ENCODE peak calls at places on chromosome 5, in eight cellular contexts. E is epithelial cell of esophagus, I is progenitor cell of endocrine pancreas, Q is Calu3, J is astrocyte of the spinal cord, O is GM20000, S is AG04450, X is nephron progenitor cell. N is an unnamed sample.

GRCh38 chr5:181086410-181087229 is 44.3 kb downstream of the OR2V1 start:
- DNase-seq in E (no peak), I (no peak), Q (no peak), J (no peak), O (no peak), S (no peak), X (no peak), N (no peak)

GRCh38 chr5:6169660-6170059 is 208.7 kb downstream of the MED10 start:
- DNase-seq in E (no peak), I (no peak), Q (no peak), J (no peak), O (no peak), S (no peak), X (no peak), N (no peak)

GRCh38 chr5:61450880-61451279 is 118.8 kb downstream of the ZSWIM6 start:
- DNase-seq in E (peak), I (no peak), Q (no peak), J (peak), O (no peak), S (no peak), X (no peak), N (no peak)

GRCh38 chr5:91382530-91383026 is 539 bp downstream of the ARRDC3 start:
- DNase-seq in E (peak), I (no peak), Q (peak), J (peak), O (no peak), S (no peak), X (no peak), N (no peak)

GRCh38 chr5:152246401-152246800 is 158.7 kb downstream of the NMUR2 start:
- DNase-seq in E (peak), I (peak), Q (peak), J (peak), O (no peak), S (no peak), X (peak), N (no peak)

GRCh38 chr5:112787261-112787660 is 49.6 kb downstream of the APC start:
- DNase-seq in E (peak), I (no peak), Q (no peak), J (no peak), O (no peak), S (no peak), X (no peak), N (no peak)

GRCh38 chr5:169063269-169063919 is 237.5 kb downstream of the SLIT3 start:
- DNase-seq in E (no peak), I (no peak), Q (no peak), J (no peak), O (no peak), S (no peak), X (no peak), N (no peak)

GRCh38 chr5:34535433-34535832 is 120.7 kb upstream of the RAI14 start:
- DNase-seq in E (no peak), I (no peak), Q (no peak), J (no peak), O (no peak), S (no peak), X (no peak), N (no peak)

GRCh38 chr5:88664630-88665029 is 218.4 kb downstream of the MEF2C start:
- DNase-seq in E (no peak), I (no peak), Q (no peak), J (peak), O (no peak), S (no peak), X (no peak), N (no peak)

GRCh38 chr5:67141644-67142043 is 55.0 kb downstream of the CD180 start:
- DNase-seq in E (no peak), I (no peak), Q (no peak), J (no peak), O (no peak), S (no peak), X (no peak), N (no peak)

GRCh38 chr5:12023614-12024241 is 119.5 kb upstream of the CTNND2 start:
- DNase-seq in E (peak), I (no peak), Q (peak), J (peak), O (peak), S (no peak), X (peak), N (no peak)

GRCh38 chr5:108437425-108437824 is 55.5 kb upstream of the FBXL17 start:
- DNase-seq in E (no peak), I (no peak), Q (no peak), J (no peak), O (no peak), S (no peak), X (peak), N (no peak)

GRCh38 chr5:153755913-153756500 is 265.5 kb downstream of the GRIA1 start:
- DNase-seq in E (no peak), I (no peak), Q (no peak), J (no peak), O (no peak), S (no peak), X (no peak), N (no peak)

GRCh38 chr5:65198777-65199120 is 283.0 kb downstream of the ADAMTS6 start:
- DNase-seq in E (peak), I (no peak), Q (peak), J (peak), O (no peak), S (peak), X (no peak), N (no peak)

GRCh38 chr5:134606726-134607125 is 25.9 kb downstream of the SAR1B start:
- DNase-seq in E (no peak), I (no peak), Q (no peak), J (no peak), O (no peak), S (no peak), X (no peak), N (no peak)

GRCh38 chr5:90366972-90367371 is 42.6 kb downstream of the CETN3 start:
- DNase-seq in E (no peak), I (no peak), Q (no peak), J (no peak), O (no peak), S (no peak), X (no peak), N (no peak)

GRCh38 chr5:142915840-142916424 is 145.8 kb downstream of the ARHGAP26 start:
- DNase-seq in E (peak), I (peak), Q (peak), J (peak), O (peak), S (no peak), X (peak), N (no peak)

GRCh38 chr5:89211836-89212235 is 328.9 kb upstream of the MEF2C start:
- DNase-seq in E (peak), I (no peak), Q (no peak), J (peak), O (no peak), S (peak), X (no peak), N (no peak)

GRCh38 chr5:14218897-14219573 is 75.9 kb downstream of the TRIO start:
- DNase-seq in E (no peak), I (no peak), Q (no peak), J (peak), O (no peak), S (no peak), X (no peak), N (no peak)

GRCh38 chr5:36270175-36270574 is 28.4 kb upstream of the NADK2 start:
- DNase-seq in E (no peak), I (no peak), Q (no peak), J (no peak), O (no peak), S (no peak), X (no peak), N (no peak)

GRCh38 chr5:37811866-37812265 is 28.0 kb downstream of the GDNF start:
- DNase-seq in E (no peak), I (no peak), Q (no peak), J (no peak), O (no peak), S (no peak), X (no peak), N (no peak)

GRCh38 chr5:172559004-172559932 is 81.8 kb upstream of the NEURL1B start:
- DNase-seq in E (peak), I (no peak), Q (no peak), J (peak), O (no peak), S (peak), X (peak), N (no peak)

GRCh38 chr5:14164764-14165163 is 21.6 kb downstream of the TRIO start:
- DNase-seq in E (peak), I (no peak), Q (no peak), J (no peak), O (no peak), S (no peak), X (no peak), N (no peak)

GRCh38 chr5:151234476-151235238 is 10.8 kb upstream of the CCDC69 start:
- DNase-seq in E (no peak), I (no peak), Q (peak), J (peak), O (peak), S (no peak), X (no peak), N (no peak)

GRCh38 chr5:155728146-155728856 is 598.7 kb upstream of the SGCD start:
- DNase-seq in E (peak), I (peak), Q (no peak), J (peak), O (no peak), S (no peak), X (peak), N (no peak)

DNA sequence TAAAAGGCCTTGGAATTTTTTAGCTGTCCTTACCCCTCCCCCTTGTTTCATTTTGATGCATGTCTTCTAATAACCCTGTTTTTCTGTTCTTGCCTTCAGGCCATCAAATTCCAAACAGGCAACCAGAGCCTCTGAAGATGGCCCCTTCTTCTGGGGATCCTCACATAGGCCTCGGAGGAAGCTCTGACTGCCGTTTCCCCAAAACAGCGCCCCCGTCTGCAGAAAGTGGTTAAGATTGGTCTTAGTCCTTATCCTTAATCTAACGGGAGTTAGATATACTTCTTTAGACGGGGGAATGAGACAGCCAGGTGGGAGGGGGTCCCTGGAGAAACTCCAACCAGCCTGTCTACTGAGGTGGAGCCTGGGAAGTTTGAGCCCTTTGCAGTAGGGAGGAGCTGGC is 226.3 kb upstream of the ZNF608 start:
- DNase-seq in E (no peak), I (no peak), Q (no peak), J (no peak), O (no peak), S (no peak), X (no peak), N (no peak)
- TF ChIP-seq CTCF in E (no peak), I (no peak), Q (no peak), J (no peak), O (no peak), S (no peak), X (no peak), N (no peak)

GRCh38 chr5:21419383-21419782 is 1431.4 kb upstream of the CDH18 start:
- DNase-seq in E (no peak), I (no peak), Q (no peak), J (no peak), O (no peak), S (no peak), X (no peak), N (no peak)
- TF ChIP-seq CTCF in E (no peak), I (no peak), Q (no peak), J (no peak), O (no peak), S (no peak), X (no peak), N (no peak)

GRCh38 chr5:114185274-114185673 is 176.6 kb upstream of the KCNN2 start:
- DNase-seq in E (no peak), I (no peak), Q (no peak), J (no peak), O (no peak), S (no peak), X (peak), N (no peak)
- TF ChIP-seq CTCF in E (no peak), I (no peak), Q (no peak), J (no peak), O (no peak), S (no peak), X (no peak), N (no peak)

GRCh38 chr5:52771343-52772039 is 16.2 kb upstream of the ITGA1 start:
- DNase-seq in E (no peak), I (no peak), Q (no peak), J (no peak), O (peak), S (no peak), X (no peak), N (no peak)
- TF ChIP-seq CTCF in E (no peak), I (no peak), Q (no peak), J (no peak), O (no peak), S (no peak), X (no peak), N (no peak)

GRCh38 chr5:179907570-179908324 is at the start of gene TBC1D9B:
- DNase-seq in E (peak), I (peak), Q (peak), J (peak), O (peak), S (no peak), X (peak), N (no peak)
- TF ChIP-seq CTCF in E (peak), I (peak), Q (peak), J (peak), O (peak), S (peak), X (no peak), N (no peak)

GRCh38 chr5:120735076-120735475 is 271.0 kb downstream of the PRR16 start:
- DNase-seq in E (no peak), I (no peak), Q (no peak), J (no peak), O (no peak), S (no peak), X (no peak), N (no peak)

GRCh38 chr5:120740989-120741388 is 276.9 kb downstream of the PRR16 start:
- DNase-seq in E (no peak), I (no peak), Q (no peak), J (no peak), O (no peak), S (no peak), X (no peak), N (no peak)

GRCh38 chr5:120734033-120734432 is 269.9 kb downstream of the PRR16 start:
- DNase-seq in E (no peak), I (no peak), Q (no peak), J (peak), O (no peak), S (no peak), X (peak), N (no peak)

GRCh38 chr5:120738568-120738967 is 274.5 kb downstream of the PRR16 start:
- DNase-seq in E (no peak), I (no peak), Q (no peak), J (no peak), O (no peak), S (no peak), X (no peak), N (no peak)
- TF ChIP-seq CTCF in E (no peak), I (no peak), Q (no peak), J (no peak), O (no peak), S (no peak), X (no peak), N (no peak)

GRCh38 chr5:119017999-119018398 is 29.7 kb upstream of the DTWD2 start:
- DNase-seq in E (no peak), I (no peak), Q (no peak), J (no peak), O (no peak), S (no peak), X (no peak), N (no peak)

GRCh38 chr5:119022773-119023172 is 34.4 kb upstream of the DTWD2 start:
- DNase-seq in E (no peak), I (no peak), Q (no peak), J (no peak), O (no peak), S (no peak), X (no peak), N (no peak)

GRCh38 chr5:119021333-119021732 is 33.0 kb upstream of the DTWD2 start:
- DNase-seq in E (no peak), I (no peak), Q (no peak), J (no peak), O (no peak), S (no peak), X (no peak), N (no peak)

GRCh38 chr5:119019431-119020348 is 31.3 kb upstream of the DTWD2 start:
- DNase-seq in E (peak), I (no peak), Q (no peak), J (no peak), O (no peak), S (no peak), X (no peak), N (no peak)

DNA sequence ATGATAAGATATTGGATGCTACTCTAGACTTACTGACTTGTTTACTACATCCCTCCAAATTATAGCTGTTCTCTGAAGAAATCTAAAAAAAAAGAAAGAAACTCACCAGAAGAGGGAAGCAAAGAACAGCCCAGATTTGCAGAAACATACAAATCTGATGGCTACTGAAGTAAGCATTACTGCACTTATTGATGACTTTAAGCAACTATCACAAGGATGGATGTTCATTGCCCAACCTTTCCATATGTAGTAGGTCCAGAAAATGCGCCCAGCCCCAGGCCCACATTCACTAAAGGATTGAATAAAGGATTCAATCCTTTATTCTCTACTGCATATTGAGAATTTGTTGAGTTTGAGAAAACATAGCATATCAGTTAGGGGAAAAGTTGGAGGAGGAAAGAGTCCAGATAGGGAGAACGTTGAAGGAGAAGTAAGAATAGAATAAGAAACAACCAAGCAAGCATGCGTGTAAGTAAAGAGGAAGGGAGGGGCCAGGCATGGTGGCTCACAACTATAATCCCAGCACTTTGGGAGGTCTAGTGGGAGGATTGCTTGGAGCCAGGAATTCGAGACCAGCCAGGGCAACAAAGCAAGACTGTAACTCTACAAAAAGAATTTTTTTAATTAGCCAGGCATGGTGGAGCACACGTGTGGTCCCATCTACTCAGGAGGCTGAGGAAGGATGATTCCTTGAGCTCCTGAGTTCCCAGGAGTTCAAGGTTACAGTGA is 33.8 kb upstream of the DTWD2 start:
- DNase-seq in E (peak), I (no peak), Q (no peak), J (peak), O (peak), S (peak), X (no peak), N (no peak)
- TF ChIP-seq CTCF in E (peak), I (peak), Q (peak), J (peak), O (peak), S (peak), X (peak), N (no peak)

GRCh38 chr5:160460377-160461049 is 38.9 kb downstream of the PTTG1 start:
- DNase-seq in E (no peak), I (no peak), Q (no peak), J (no peak), O (no peak), S (no peak), X (no peak), N (no peak)
- TF ChIP-seq CTCF in E (no peak), I (no peak), Q (no peak), J (peak), O (no peak), S (peak), X (no peak), N (no peak)

GRCh38 chr5:128413356-128413755 is 124.7 kb downstream of the FBN2 start:
- DNase-seq in E (no peak), I (no peak), Q (no peak), J (peak), O (no peak), S (no peak), X (no peak), N (no peak)

GRCh38 chr5:128414469-128414868 is 123.6 kb downstream of the FBN2 start:
- DNase-seq in E (no peak), I (no peak), Q (no peak), J (no peak), O (no peak), S (no peak), X (no peak), N (no peak)

GRCh38 chr5:128409401-128409800 is 128.6 kb downstream of the FBN2 start:
- DNase-seq in E (peak), I (no peak), Q (no peak), J (no peak), O (no peak), S (no peak), X (no peak), N (no peak)

GRCh38 chr5:128408622-128409021 is 129.4 kb downstream of the FBN2 start:
- DNase-seq in E (no peak), I (no peak), Q (no peak), J (no peak), O (no peak), S (no peak), X (no peak), N (no peak)

GRCh38 chr5:128412145-128412930 is 125.7 kb downstream of the FBN2 start:
- DNase-seq in E (no peak), I (no peak), Q (no peak), J (no peak), O (no peak), S (no peak), X (no peak), N (no peak)
- TF ChIP-seq CTCF in E (peak), I (no peak), Q (no peak), J (no peak), O (no peak), S (no peak), X (no peak), N (no peak)